ENCODE peak calls at places on chromosomes 2 and 18, in five cellular contexts. One of them, this sample, is unnamed.

GRCh38 chr18:48098538-48098937 is 168.1 kb upstream of the SMAD2 start:
- DNase-seq in HCT116: no peak
- DNase-seq in neuronal stem cell: no peak
- DNase-seq in GM23248: no peak
- DNase-seq in IMR-90: no peak
- DNase-seq in this sample: no peak

GRCh38 chr2:166653185-166653813 is 159.2 kb upstream of the SCN7A start:
- DNase-seq in neuronal stem cell: no peak
- DNase-seq in IMR-90: peak; percentile 64
- DNase-seq in GM23248: no peak
- DNase-seq in HCT116: no peak
- DNase-seq in this sample: peak; percentile 22

GRCh38 chr2:26471278-26471677 is 6.6 kb downstream of the OTOF start:
- DNase-seq in neuronal stem cell: no peak
- DNase-seq in HCT116: no peak
- DNase-seq in GM23248: no peak
- DNase-seq in IMR-90: no peak
- DNase-seq in this sample: no peak

GRCh38 chr2:64799592-64800252 is 146.0 kb upstream of the SERTAD2 start:
- DNase-seq in HCT116: no peak
- DNase-seq in neuronal stem cell: no peak
- DNase-seq in GM23248: no peak
- DNase-seq in IMR-90: peak; percentile 13
- DNase-seq in this sample: no peak

GRCh38 chr2:221304916-221305315 is 267.2 kb downstream of the EPHA4 start:
- DNase-seq in HCT116: no peak
- DNase-seq in IMR-90: no peak
- DNase-seq in neuronal stem cell: no peak
- DNase-seq in GM23248: no peak
- DNase-seq in this sample: no peak

GRCh38 chr2:48940606-48941005 is 185.1 kb upstream of the LHCGR start:
- DNase-seq in HCT116: no peak
- DNase-seq in IMR-90: no peak
- DNase-seq in GM23248: no peak
- DNase-seq in neuronal stem cell: no peak
- DNase-seq in this sample: peak; percentile 7

GRCh38 chr2:190214434-190215194 is 105.0 kb downstream of the HIBCH start:
- DNase-seq in neuronal stem cell: no peak
- DNase-seq in GM23248: peak; percentile 47
- DNase-seq in IMR-90: no peak
- DNase-seq in HCT116: no peak
- DNase-seq in this sample: no peak

GRCh38 chr2:11111811-11112425 is 43.3 kb upstream of the SLC66A3 start:
- DNase-seq in neuronal stem cell: no peak
- DNase-seq in IMR-90: no peak
- DNase-seq in GM23248: no peak
- DNase-seq in HCT116: peak; percentile 24
- DNase-seq in this sample: no peak

GRCh38 chr18:27062802-27063201 is 122.3 kb downstream of the CHST9 start:
- DNase-seq in GM23248: no peak
- DNase-seq in neuronal stem cell: no peak
- DNase-seq in HCT116: no peak
- DNase-seq in IMR-90: no peak
- DNase-seq in this sample: no peak

GRCh38 chr18:32378705-32379104 is 92.0 kb downstream of the GAREM1 start:
- DNase-seq in IMR-90: peak; percentile 90
- DNase-seq in GM23248: peak; percentile 43
- DNase-seq in HCT116: no peak
- DNase-seq in neuronal stem cell: no peak
- DNase-seq in this sample: peak; percentile 51

GRCh38 chr2:82748653-82749052 is 1710.4 kb downstream of the SUCLG1 start:
- DNase-seq in GM23248: no peak
- DNase-seq in HCT116: no peak
- DNase-seq in IMR-90: no peak
- DNase-seq in neuronal stem cell: no peak
- DNase-seq in this sample: no peak

DNA sequence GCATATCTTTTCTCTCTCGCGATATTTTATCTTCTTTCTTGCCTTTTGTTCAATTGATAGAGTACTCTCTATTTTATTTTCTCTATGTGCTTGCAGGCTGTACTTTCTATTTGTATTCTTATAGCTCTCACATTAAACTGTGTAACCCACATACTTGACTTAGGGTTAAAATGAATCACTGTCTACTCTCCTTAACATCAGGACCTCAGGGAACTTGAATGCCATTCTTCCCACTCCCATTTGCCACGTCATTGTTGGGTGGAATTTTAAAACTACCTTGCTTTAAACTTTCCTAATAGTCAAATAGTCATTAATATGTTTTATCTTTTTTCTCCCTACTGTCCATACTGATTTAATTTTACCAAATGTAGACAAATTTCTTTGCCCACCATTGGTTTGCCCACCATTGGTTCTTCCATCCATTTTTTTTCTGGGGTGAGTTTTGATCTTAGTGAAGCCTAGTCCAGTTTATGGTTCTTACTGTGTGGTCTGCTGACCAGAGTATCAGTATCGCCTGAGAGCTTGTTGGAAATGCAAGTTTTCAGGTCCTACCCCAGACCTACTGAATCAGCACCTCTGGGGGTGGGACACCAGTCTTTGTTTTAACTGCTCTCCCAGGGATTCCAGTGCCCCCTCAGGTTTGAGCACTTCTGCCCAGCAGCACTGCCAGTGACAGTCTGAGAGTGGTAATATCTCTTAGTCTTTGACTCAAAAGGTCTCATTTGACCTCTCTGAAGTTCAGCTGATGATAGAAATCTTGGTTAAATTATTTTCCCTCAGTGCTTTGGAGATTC is 269.5 kb downstream of the ALPK2 start:
- DNase-seq in GM23248: peak; percentile 38
- DNase-seq in IMR-90: peak; percentile 33
- DNase-seq in HCT116: no peak
- DNase-seq in neuronal stem cell: no peak
- DNase-seq in this sample: peak; percentile 37
- H3K9ac ChIP-seq in GM23248: no peak overlapping the region
- H3K9ac ChIP-seq in IMR-90: no peak overlapping the region
- H3K9ac ChIP-seq in HCT116: no peak overlapping the region
- H3K9ac ChIP-seq in neuronal stem cell: no peak overlapping the region
- H3K9ac ChIP-seq in this sample: no peak overlapping the region

DNA sequence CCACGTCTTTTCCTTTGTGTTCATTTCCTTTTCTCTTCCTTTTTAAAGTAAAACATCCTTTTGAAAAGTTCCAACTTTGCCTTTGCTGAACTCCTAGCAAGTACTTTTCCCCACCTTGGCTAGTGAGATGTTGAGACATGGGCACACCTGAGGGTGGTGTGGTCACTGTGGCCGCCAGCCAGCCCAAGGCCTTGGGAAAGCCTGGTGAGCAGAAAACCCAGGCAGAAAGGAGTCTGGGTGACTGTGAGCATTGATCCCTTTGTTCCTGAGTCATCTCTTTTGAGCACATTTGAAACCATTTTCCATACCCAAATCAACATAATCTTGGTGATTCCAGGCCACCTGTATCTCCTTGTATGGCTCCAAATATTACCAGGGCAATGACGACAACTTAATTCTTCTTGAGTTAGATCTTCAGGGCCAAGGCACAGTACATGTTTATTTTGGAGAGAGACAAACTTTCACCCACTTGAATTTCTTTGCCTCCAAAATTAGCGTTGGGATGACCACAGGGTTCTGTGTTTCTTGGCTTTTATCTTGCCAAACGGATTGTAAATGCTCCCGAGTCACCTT is 14.5 kb downstream of the EPAS1 start:
- DNase-seq in neuronal stem cell: no peak
- DNase-seq in IMR-90: no peak
- DNase-seq in GM23248: peak; percentile 22
- DNase-seq in HCT116: no peak
- DNase-seq in this sample: no peak
- H3K4me1 ChIP-seq in neuronal stem cell: no peaks in the 10 kb centered on the region
- H3K4me1 ChIP-seq in IMR-90: peaks cover 41% of the 10 kb centered on the region
- H3K4me1 ChIP-seq in GM23248: peaks cover 58% of the 10 kb centered on the region
- H3K4me1 ChIP-seq in HCT116: peaks cover 93% of the 10 kb centered on the region
- H3K4me1 ChIP-seq in this sample: peaks cover 57% of the 10 kb centered on the region

GRCh38 chr18:70333757-70334156 is 44.9 kb downstream of the SOCS6 start:
- DNase-seq in neuronal stem cell: no peak
- DNase-seq in IMR-90: peak; percentile 100
- DNase-seq in GM23248: peak; percentile 99
- DNase-seq in HCT116: peak; percentile 32
- DNase-seq in this sample: peak; percentile 94

GRCh38 chr18:70334264-70334663 is 45.4 kb downstream of the SOCS6 start:
- DNase-seq in neuronal stem cell: no peak
- DNase-seq in HCT116: no peak
- DNase-seq in GM23248: no peak
- DNase-seq in IMR-90: no peak
- DNase-seq in this sample: no peak

GRCh38 chr18:70337139-70337972 is 48.5 kb downstream of the SOCS6 start:
- DNase-seq in HCT116: peak; percentile 89
- DNase-seq in neuronal stem cell: peak; percentile 6
- DNase-seq in IMR-90: peak; percentile 92
- DNase-seq in GM23248: peak; percentile 95
- DNase-seq in this sample: peak; percentile 89

GRCh38 chr18:70334728-70335329 is 46.0 kb downstream of the SOCS6 start:
- DNase-seq in neuronal stem cell: no peak
- DNase-seq in HCT116: no peak
- DNase-seq in IMR-90: no peak
- DNase-seq in GM23248: peak; percentile 61
- DNase-seq in this sample: no peak

GRCh38 chr18:70335892-70336726 is 47.3 kb downstream of the SOCS6 start:
- DNase-seq in neuronal stem cell: no peak
- DNase-seq in IMR-90: no peak
- DNase-seq in GM23248: peak; percentile 32
- DNase-seq in HCT116: no peak
- DNase-seq in this sample: no peak
- H3K9ac ChIP-seq in neuronal stem cell: no peak overlapping the region
- H3K9ac ChIP-seq in IMR-90: no peak overlapping the region
- H3K9ac ChIP-seq in GM23248: no peak overlapping the region
- H3K9ac ChIP-seq in HCT116: peak overlapping the region; percentile 56
- H3K9ac ChIP-seq in this sample: no peak overlapping the region

DNA sequence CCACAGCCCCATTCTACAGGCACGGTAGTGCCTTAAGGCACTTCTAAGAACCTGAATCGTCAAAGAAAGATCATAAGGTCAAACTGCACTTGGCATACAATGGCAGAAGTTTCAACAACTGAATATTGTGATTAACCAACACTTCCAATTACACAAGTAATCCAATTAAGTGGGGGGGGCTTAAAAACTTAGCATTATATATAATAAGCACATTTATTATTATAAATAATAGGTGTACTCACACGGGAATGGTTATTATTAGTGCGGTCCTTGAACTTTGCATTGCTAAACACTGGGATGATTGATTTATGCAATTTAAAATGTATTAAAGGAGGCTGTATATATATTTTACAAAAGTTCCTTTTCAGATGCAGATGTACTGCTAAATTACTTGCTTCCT is 7.6 kb downstream of the APCDD1 start:
- DNase-seq in IMR-90: no peak
- DNase-seq in neuronal stem cell: no peak
- DNase-seq in HCT116: no peak
- DNase-seq in GM23248: no peak
- DNase-seq in this sample: no peak
- H3K4me1 ChIP-seq in IMR-90: no peaks in the 10 kb centered on the region
- H3K4me1 ChIP-seq in neuronal stem cell: no peaks in the 10 kb centered on the region
- H3K4me1 ChIP-seq in HCT116: no peaks in the 10 kb centered on the region
- H3K4me1 ChIP-seq in GM23248: no peaks in the 10 kb centered on the region
- H3K4me1 ChIP-seq in this sample: peaks cover 12% of the 10 kb centered on the region

GRCh38 chr18:5457467-5457957 is 86.3 kb downstream of the EPB41L3 start:
- DNase-seq in neuronal stem cell: no peak
- DNase-seq in HCT116: no peak
- DNase-seq in IMR-90: no peak
- DNase-seq in GM23248: no peak
- DNase-seq in this sample: no peak
- H3K9ac ChIP-seq in neuronal stem cell: no peak overlapping the region
- H3K9ac ChIP-seq in HCT116: no peak overlapping the region
- H3K9ac ChIP-seq in IMR-90: no peak overlapping the region
- H3K9ac ChIP-seq in GM23248: no peak overlapping the region
- H3K9ac ChIP-seq in this sample: no peak overlapping the region

GRCh38 chr2:74747411-74748080 is 86.4 kb upstream of the HK2 start:
- DNase-seq in IMR-90: peak; percentile 87
- DNase-seq in GM23248: peak; percentile 95
- DNase-seq in HCT116: no peak
- DNase-seq in neuronal stem cell: no peak
- DNase-seq in this sample: peak; percentile 84
- H3K4me1 ChIP-seq in IMR-90: peaks cover 9% of the 10 kb centered on the region
- H3K4me1 ChIP-seq in GM23248: peaks cover 10% of the 10 kb centered on the region
- H3K4me1 ChIP-seq in HCT116: no peaks in the 10 kb centered on the region
- H3K4me1 ChIP-seq in neuronal stem cell: peaks cover 10% of the 10 kb centered on the region
- H3K4me1 ChIP-seq in this sample: peaks cover 14% of the 10 kb centered on the region